ENCODE peak calls at places on chromosome 9, in four cellular contexts. One of them, this sample, is unnamed.
A peak's percentile ranks its signal among the peaks of the same experiment; 100 is the strongest.

GRCh38 chr9:90141723-90142122 is 500.9 kb downstream of the DIRAS2 start:
- DNase-seq in thyroid gland: no peak
- DNase-seq in brain microvascular endothelial cell: no peak
- DNase-seq in body of pancreas: no peak
- DNase-seq in this sample: peak; percentile 12

GRCh38 chr9:107866912-107867311 is 377.3 kb upstream of the KLF4 start:
- DNase-seq in thyroid gland: peak; percentile 33
- DNase-seq in brain microvascular endothelial cell: no peak
- DNase-seq in body of pancreas: peak; percentile 6
- DNase-seq in this sample: no peak

GRCh38 chr9:257957-258356 is 43.3 kb downstream of the DOCK8 start:
- DNase-seq in thyroid gland: no peak
- DNase-seq in brain microvascular endothelial cell: no peak
- DNase-seq in body of pancreas: peak; percentile 29
- DNase-seq in this sample: no peak

GRCh38 chr9:88824711-88825110 is 166.6 kb upstream of the S1PR3 start:
- DNase-seq in thyroid gland: no peak
- DNase-seq in brain microvascular endothelial cell: no peak
- DNase-seq in body of pancreas: no peak
- DNase-seq in this sample: no peak

GRCh38 chr9:81118416-81118815 is 570.9 kb downstream of the TLE1 start:
- DNase-seq in thyroid gland: no peak
- DNase-seq in brain microvascular endothelial cell: no peak
- DNase-seq in body of pancreas: no peak
- DNase-seq in this sample: no peak

GRCh38 chr9:95839012-95839411 is 36.5 kb upstream of the ERCC6L2 start:
- DNase-seq in thyroid gland: no peak
- DNase-seq in brain microvascular endothelial cell: no peak
- DNase-seq in body of pancreas: no peak
- DNase-seq in this sample: no peak

GRCh38 chr9:19998153-19998552 is 209.3 kb upstream of the SLC24A2 start:
- DNase-seq in thyroid gland: no peak
- DNase-seq in brain microvascular endothelial cell: peak; percentile 64
- DNase-seq in body of pancreas: no peak
- DNase-seq in this sample: no peak

GRCh38 chr9:37938121-37938906 is 34.4 kb upstream of the SLC25A51 start:
- DNase-seq in thyroid gland: no peak
- DNase-seq in brain microvascular endothelial cell: peak; percentile 79
- DNase-seq in body of pancreas: no peak
- DNase-seq in this sample: no peak

GRCh38 chr9:82581516-82581915 is 481.4 kb downstream of the RASEF start:
- DNase-seq in thyroid gland: no peak
- DNase-seq in brain microvascular endothelial cell: no peak
- DNase-seq in body of pancreas: no peak
- DNase-seq in this sample: no peak

GRCh38 chr9:14652729-14653377 is 40.4 kb downstream of the ZDHHC21 start:
- DNase-seq in thyroid gland: no peak
- DNase-seq in brain microvascular endothelial cell: no peak
- DNase-seq in body of pancreas: peak; percentile 21
- DNase-seq in this sample: no peak

GRCh38 chr9:85158512-85158911 is 489.0 kb downstream of the NTRK2 start:
- DNase-seq in thyroid gland: peak; percentile 8
- DNase-seq in brain microvascular endothelial cell: no peak
- DNase-seq in body of pancreas: peak; percentile 8
- DNase-seq in this sample: no peak

GRCh38 chr9:125558453-125559084 is 148.4 kb downstream of the MAPKAP1 start:
- DNase-seq in thyroid gland: peak; percentile 58
- DNase-seq in brain microvascular endothelial cell: peak; percentile 77
- DNase-seq in body of pancreas: peak; percentile 78
- DNase-seq in this sample: peak; percentile 71

GRCh38 chr9:124377551-124377950 is 37.7 kb downstream of the PSMB7 start:
- DNase-seq in thyroid gland: no peak
- DNase-seq in brain microvascular endothelial cell: no peak
- DNase-seq in body of pancreas: no peak
- DNase-seq in this sample: no peak

GRCh38 chr9:126701820-126702500 is 88.2 kb downstream of the LMX1B start:
- DNase-seq in thyroid gland: no peak
- DNase-seq in brain microvascular endothelial cell: no peak
- DNase-seq in body of pancreas: no peak
- DNase-seq in this sample: no peak

GRCh38 chr9:71761938-71762353 is 6.4 kb downstream of the CEMIP2 start:
- DNase-seq in thyroid gland: no peak
- DNase-seq in brain microvascular endothelial cell: no peak
- DNase-seq in body of pancreas: peak; percentile 35
- DNase-seq in this sample: no peak

GRCh38 chr9:133585481-133586367 is 23.5 kb downstream of the FAM163B start:
- DNase-seq in thyroid gland: no peak
- DNase-seq in brain microvascular endothelial cell: no peak
- DNase-seq in body of pancreas: no peak
- DNase-seq in this sample: peak; percentile 35

GRCh38 chr9:132833451-132834130 is 44.5 kb downstream of the AK8 start:
- DNase-seq in thyroid gland: no peak
- DNase-seq in brain microvascular endothelial cell: no peak
- DNase-seq in body of pancreas: no peak
- DNase-seq in this sample: no peak

GRCh38 chr9:16179566-16179965 is 626.7 kb downstream of the CCDC171 start:
- DNase-seq in thyroid gland: no peak
- DNase-seq in brain microvascular endothelial cell: no peak
- DNase-seq in body of pancreas: no peak
- DNase-seq in this sample: no peak

GRCh38 chr9:116750543-116750942 is 63.4 kb downstream of the TRIM32 start:
- DNase-seq in thyroid gland: no peak
- DNase-seq in brain microvascular endothelial cell: no peak
- DNase-seq in body of pancreas: no peak
- DNase-seq in this sample: no peak

GRCh38 chr9:117096138-117096537 is 318.7 kb downstream of the ASTN2 start:
- DNase-seq in thyroid gland: no peak
- DNase-seq in brain microvascular endothelial cell: no peak
- DNase-seq in body of pancreas: no peak
- DNase-seq in this sample: no peak

GRCh38 chr9:127133739-127134167 is 11.3 kb upstream of the ANGPTL2 start:
- DNase-seq in thyroid gland: peak; percentile 10
- DNase-seq in brain microvascular endothelial cell: peak; percentile 76
- DNase-seq in body of pancreas: no peak
- DNase-seq in this sample: no peak

GRCh38 chr9:80072406-80072805 is 500.6 kb downstream of the TLE4 start:
- DNase-seq in thyroid gland: no peak
- DNase-seq in brain microvascular endothelial cell: no peak
- DNase-seq in body of pancreas: no peak
- DNase-seq in this sample: no peak

GRCh38 chr9:2992427-2992826 is 148.5 kb upstream of the PUM3 start:
- DNase-seq in thyroid gland: no peak
- DNase-seq in brain microvascular endothelial cell: no peak
- DNase-seq in body of pancreas: no peak
- DNase-seq in this sample: no peak

GRCh38 chr9:88322906-88323566 is 65.2 kb upstream of the SPIN1 start:
- DNase-seq in thyroid gland: peak; percentile 2
- DNase-seq in brain microvascular endothelial cell: peak; percentile 51
- DNase-seq in body of pancreas: peak; percentile 27
- DNase-seq in this sample: peak; percentile 46

GRCh38 chr9:23556459-23556858 is 269.6 kb downstream of the ELAVL2 start:
- DNase-seq in thyroid gland: peak; percentile 4
- DNase-seq in brain microvascular endothelial cell: no peak
- DNase-seq in body of pancreas: no peak
- DNase-seq in this sample: no peak

GRCh38 chr9:127346584-127346983 is 50.4 kb upstream of the SLC2A8 start:
- DNase-seq in thyroid gland: no peak
- DNase-seq in brain microvascular endothelial cell: no peak
- DNase-seq in body of pancreas: no peak
- DNase-seq in this sample: no peak

GRCh38 chr9:69157751-69158466 is 16.2 kb upstream of the TJP2 start:
- DNase-seq in thyroid gland: no peak
- DNase-seq in brain microvascular endothelial cell: peak; percentile 48
- DNase-seq in body of pancreas: no peak
- DNase-seq in this sample: no peak

GRCh38 chr9:121325387-121325786 is 44.7 kb downstream of the STOM start:
- DNase-seq in thyroid gland: no peak
- DNase-seq in brain microvascular endothelial cell: no peak
- DNase-seq in body of pancreas: no peak
- DNase-seq in this sample: no peak

GRCh38 chr9:77846957-77847574 is 184.5 kb downstream of the GNAQ start:
- DNase-seq in thyroid gland: no peak
- DNase-seq in brain microvascular endothelial cell: peak; percentile 55
- DNase-seq in body of pancreas: no peak
- DNase-seq in this sample: no peak

GRCh38 chr9:133632806-133633680 is 3.1 kb upstream of the DBH start:
- DNase-seq in thyroid gland: no peak
- DNase-seq in brain microvascular endothelial cell: no peak
- DNase-seq in body of pancreas: no peak
- DNase-seq in this sample: no peak

GRCh38 chr9:87227456-87227855 is 270.2 kb upstream of the DAPK1 start:
- DNase-seq in thyroid gland: no peak
- DNase-seq in brain microvascular endothelial cell: no peak
- DNase-seq in body of pancreas: no peak
- DNase-seq in this sample: no peak

GRCh38 chr9:37784291-37784639 is 599 bp downstream of the EXOSC3 start:
- DNase-seq in thyroid gland: no peak
- DNase-seq in brain microvascular endothelial cell: no peak
- DNase-seq in body of pancreas: no peak
- DNase-seq in this sample: no peak

GRCh38 chr9:136944094-136944518 is 432 bp downstream of the FBXW5 start:
- DNase-seq in thyroid gland: no peak
- DNase-seq in brain microvascular endothelial cell: no peak
- DNase-seq in body of pancreas: no peak
- DNase-seq in this sample: no peak
- TF ChIP-seq CTCF in thyroid gland: no peak
- TF ChIP-seq CTCF in brain microvascular endothelial cell: no peak
- TF ChIP-seq CTCF in body of pancreas: no peak
- TF ChIP-seq CTCF in this sample: no peak

DNA sequence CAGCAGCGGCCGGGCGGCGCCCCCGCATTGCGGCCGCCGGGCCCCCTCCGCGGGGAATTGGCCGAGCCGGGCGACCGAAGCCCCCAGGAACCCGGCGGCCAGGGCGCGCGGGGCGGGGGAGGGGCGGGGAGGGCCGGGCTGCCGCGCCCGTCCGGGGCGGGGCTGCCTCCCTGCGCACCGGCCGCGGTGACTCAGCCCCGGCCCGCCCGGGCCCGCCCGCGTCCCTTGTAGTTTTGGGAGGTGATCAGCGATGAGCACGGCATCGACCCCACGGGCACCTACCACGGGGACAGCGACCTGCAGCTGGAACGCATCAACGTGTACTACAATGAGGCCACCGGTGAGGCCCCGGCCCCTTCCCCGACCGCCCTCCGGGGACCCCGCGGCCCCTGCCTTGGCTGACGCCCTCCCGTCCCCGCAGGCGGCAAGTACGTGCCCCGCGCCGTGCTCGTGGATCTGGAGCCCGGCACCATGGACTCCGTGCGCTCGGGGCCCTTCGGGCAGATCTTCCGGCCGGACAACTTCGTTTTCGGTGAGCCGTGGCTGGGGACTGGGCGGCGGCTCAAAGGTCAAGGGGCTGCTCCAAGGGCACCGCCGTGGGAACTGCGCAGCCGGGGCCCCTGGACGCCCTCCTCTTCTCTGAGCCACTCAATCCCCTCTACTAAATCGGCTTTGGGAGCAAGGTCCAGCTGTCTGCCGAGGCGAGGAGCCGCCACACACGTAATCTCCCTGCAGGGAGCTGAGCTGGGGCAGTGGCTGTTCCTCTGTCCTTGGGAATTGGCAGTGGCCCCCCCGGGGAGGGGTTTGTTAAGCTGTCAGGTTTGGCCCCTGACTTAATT is 622 bp downstream of the TUBB4B start:
- DNase-seq in thyroid gland: peak; percentile 56
- DNase-seq in brain microvascular endothelial cell: no peak
- DNase-seq in body of pancreas: peak; percentile 89
- DNase-seq in this sample: no peak
- H3K4me3 ChIP-seq in thyroid gland: peak overlapping the region; percentile 71
- H3K4me3 ChIP-seq in brain microvascular endothelial cell: peak overlapping the region; percentile 86
- H3K4me3 ChIP-seq in body of pancreas: peak overlapping the region; percentile 71
- H3K4me3 ChIP-seq in this sample: peak overlapping the region; percentile 86

DNA sequence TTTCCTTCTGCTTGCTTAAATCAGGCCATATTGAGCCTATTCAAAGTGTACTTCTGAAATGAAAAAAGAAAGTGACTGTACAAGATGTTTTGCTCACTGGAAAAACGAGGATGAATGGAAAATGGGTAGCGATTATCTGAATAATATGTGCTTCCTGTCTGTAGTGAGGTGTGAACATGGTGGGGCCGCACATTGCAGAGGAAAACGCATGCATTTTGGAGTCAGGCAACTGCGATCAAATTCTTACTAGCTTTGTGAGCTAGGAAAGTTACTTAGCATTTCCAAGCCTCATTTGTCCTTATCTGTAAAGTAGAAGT is 73.0 kb upstream of the PRSS3 start:
- DNase-seq in thyroid gland: no peak
- DNase-seq in brain microvascular endothelial cell: no peak
- DNase-seq in body of pancreas: no peak
- DNase-seq in this sample: no peak
- TF ChIP-seq CTCF in thyroid gland: no peak
- TF ChIP-seq CTCF in brain microvascular endothelial cell: no peak
- TF ChIP-seq CTCF in body of pancreas: no peak
- TF ChIP-seq CTCF in this sample: no peak

GRCh38 chr9:135252980-135253304 is 165.5 kb downstream of the OLFM1 start:
- DNase-seq in thyroid gland: no peak
- DNase-seq in brain microvascular endothelial cell: no peak
- DNase-seq in body of pancreas: no peak
- DNase-seq in this sample: no peak
- H3K4me3 ChIP-seq in thyroid gland: no peak overlapping the region
- H3K4me3 ChIP-seq in brain microvascular endothelial cell: no peak overlapping the region
- H3K4me3 ChIP-seq in body of pancreas: no peak overlapping the region
- H3K4me3 ChIP-seq in this sample: no peak overlapping the region

DNA sequence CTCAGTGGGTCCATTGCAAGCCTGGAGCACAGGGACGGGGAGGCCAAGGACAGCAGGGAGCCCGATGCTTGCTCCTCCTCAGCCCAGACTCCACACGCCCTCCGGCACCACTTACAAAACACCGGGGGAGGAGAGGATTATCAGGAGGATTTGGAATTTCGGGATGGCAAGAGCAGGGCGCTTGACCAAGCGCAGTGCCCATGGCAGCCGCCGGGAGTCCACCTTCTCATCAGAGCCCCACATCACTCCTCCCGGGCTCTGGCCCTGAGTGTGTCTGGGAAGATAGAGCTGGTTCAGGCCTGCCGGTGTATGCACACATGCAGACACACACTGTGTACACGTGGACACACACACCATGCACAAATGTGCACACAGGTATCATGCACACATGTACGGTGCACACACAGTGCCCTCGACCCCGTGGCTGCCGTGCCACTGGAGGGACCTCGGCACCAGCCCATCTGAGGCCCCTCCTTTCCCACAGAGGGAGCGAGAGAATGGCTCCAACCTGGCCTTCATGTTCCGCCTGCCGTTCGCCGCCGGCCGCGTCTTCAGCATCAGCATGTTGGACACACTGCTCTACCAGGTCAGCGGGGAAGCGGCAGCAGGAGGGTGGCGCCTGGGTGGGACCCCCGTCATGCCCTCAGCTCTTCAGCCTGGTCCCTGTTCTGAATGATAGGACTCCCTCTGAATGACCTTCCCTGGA is 81.7 kb downstream of the KCNT1 start:
- DNase-seq in thyroid gland: no peak
- DNase-seq in brain microvascular endothelial cell: no peak
- DNase-seq in body of pancreas: no peak
- DNase-seq in this sample: no peak
- TF ChIP-seq CTCF in thyroid gland: no peak
- TF ChIP-seq CTCF in brain microvascular endothelial cell: no peak
- TF ChIP-seq CTCF in body of pancreas: no peak
- TF ChIP-seq CTCF in this sample: no peak

GRCh38 chr9:112203536-112203935 is 28.4 kb upstream of the SUSD1 start:
- DNase-seq in thyroid gland: no peak
- DNase-seq in brain microvascular endothelial cell: peak; percentile 22
- DNase-seq in body of pancreas: no peak
- DNase-seq in this sample: peak; percentile 66
- H3K4me3 ChIP-seq in thyroid gland: no peak overlapping the region
- H3K4me3 ChIP-seq in brain microvascular endothelial cell: no peak overlapping the region
- H3K4me3 ChIP-seq in body of pancreas: no peak overlapping the region
- H3K4me3 ChIP-seq in this sample: no peak overlapping the region